ENCODE peak calls at places on chromosome 16, in four cellular contexts. J is WTC11, K is K562, I is HepG2. F is an unnamed sample.

GRCh38 chr16:57801098-57801855 is 1.0 kb downstream of the KIFC3 start:
- DNase-seq in J (no peak), K (no peak), I (no peak), F (no peak)

GRCh38 chr16:12613131-12613991 is 190.3 kb downstream of the CPPED1 start:
- DNase-seq in J (no peak), K (peak), I (peak), F (no peak)

GRCh38 chr16:49260956-49261530 is 20.6 kb downstream of the CBLN1 start:
- DNase-seq in J (no peak), K (no peak), I (no peak), F (no peak)

GRCh38 chr16:2208308-2208707 is 2.4 kb downstream of the BRICD5 start:
- DNase-seq in J (no peak), K (no peak), I (no peak), F (no peak)

GRCh38 chr16:85523602-85524364 is 89.3 kb upstream of the GSE1 start:
- DNase-seq in J (peak), K (peak), I (peak), F (peak)

GRCh38 chr16:50300942-50301625 is 34.7 kb downstream of the ADCY7 start:
- DNase-seq in J (no peak), K (no peak), I (no peak), F (no peak)

GRCh38 chr16:2486645-2487516 is 12.0 kb downstream of the TBC1D24 start:
- DNase-seq in J (no peak), K (no peak), I (no peak), F (no peak)

GRCh38 chr16:27174798-27175197 is 28.5 kb upstream of the KDM8 start:
- DNase-seq in J (no peak), K (peak), I (no peak), F (no peak)

GRCh38 chr16:58417600-58417999 is 25.3 kb downstream of the GINS3 start:
- DNase-seq in J (no peak), K (no peak), I (no peak), F (no peak)

GRCh38 chr16:78183886-78184553 is 84.6 kb downstream of the WWOX start:
- DNase-seq in J (no peak), K (no peak), I (no peak), F (peak)

GRCh38 chr16:23729503-23730424 is 16.7 kb upstream of the ERN2 start:
- DNase-seq in J (peak), K (peak), I (peak), F (peak)

GRCh38 chr16:49786926-49787557 is 68.9 kb downstream of the ZNF423 start:
- DNase-seq in J (no peak), K (no peak), I (no peak), F (no peak)

GRCh38 chr16:88759245-88759975 is 25.6 kb downstream of the PIEZO1 start:
- DNase-seq in J (peak), K (no peak), I (peak), F (no peak)

GRCh38 chr16:77618011-77618410 is 104.3 kb upstream of the NUDT7 start:
- DNase-seq in J (no peak), K (no peak), I (no peak), F (no peak)

GRCh38 chr16:68287276-68288251 is 23.2 kb downstream of the SLC7A6OS start:
- DNase-seq in J (no peak), K (no peak), I (no peak), F (no peak)

GRCh38 chr16:72291121-72291520 is 119.2 kb upstream of the PMFBP1 start:
- DNase-seq in J (no peak), K (no peak), I (no peak), F (no peak)

GRCh38 chr16:23232806-23233205 is 50.3 kb downstream of the SCNN1G start:
- DNase-seq in J (no peak), K (no peak), I (no peak), F (no peak)

GRCh38 chr16:21244798-21245197 is 11.3 kb downstream of the ANKS4B start:
- DNase-seq in J (no peak), K (no peak), I (no peak), F (no peak)

GRCh38 chr16:59148312-59148711 is 414.2 kb upstream of the GOT2 start:
- DNase-seq in J (no peak), K (no peak), I (no peak), F (no peak)

GRCh38 chr16:68909099-68909733 is 65.9 kb downstream of the TANGO6 start:
- DNase-seq in J (no peak), K (no peak), I (no peak), F (no peak)

GRCh38 chr16:14405611-14406537 is 224.2 kb downstream of the PARN start:
- DNase-seq in J (peak), K (peak), I (peak), F (peak)

GRCh38 chr16:11386791-11387546 is 41.7 kb downstream of the RMI2 start:
- DNase-seq in J (peak), K (peak), I (peak), F (peak)
- TF ChIP-seq ELF4 in J (no peak), K (no peak), I (no peak), F (no peak)

GRCh38 chr16:9226924-9227323 is 135.5 kb downstream of the HAPSTR1 start:
- DNase-seq in J (no peak), K (no peak), I (no peak), F (no peak)

GRCh38 chr16:9219811-9220210 is 128.4 kb downstream of the HAPSTR1 start:
- DNase-seq in J (no peak), K (no peak), I (no peak), F (no peak)

DNA sequence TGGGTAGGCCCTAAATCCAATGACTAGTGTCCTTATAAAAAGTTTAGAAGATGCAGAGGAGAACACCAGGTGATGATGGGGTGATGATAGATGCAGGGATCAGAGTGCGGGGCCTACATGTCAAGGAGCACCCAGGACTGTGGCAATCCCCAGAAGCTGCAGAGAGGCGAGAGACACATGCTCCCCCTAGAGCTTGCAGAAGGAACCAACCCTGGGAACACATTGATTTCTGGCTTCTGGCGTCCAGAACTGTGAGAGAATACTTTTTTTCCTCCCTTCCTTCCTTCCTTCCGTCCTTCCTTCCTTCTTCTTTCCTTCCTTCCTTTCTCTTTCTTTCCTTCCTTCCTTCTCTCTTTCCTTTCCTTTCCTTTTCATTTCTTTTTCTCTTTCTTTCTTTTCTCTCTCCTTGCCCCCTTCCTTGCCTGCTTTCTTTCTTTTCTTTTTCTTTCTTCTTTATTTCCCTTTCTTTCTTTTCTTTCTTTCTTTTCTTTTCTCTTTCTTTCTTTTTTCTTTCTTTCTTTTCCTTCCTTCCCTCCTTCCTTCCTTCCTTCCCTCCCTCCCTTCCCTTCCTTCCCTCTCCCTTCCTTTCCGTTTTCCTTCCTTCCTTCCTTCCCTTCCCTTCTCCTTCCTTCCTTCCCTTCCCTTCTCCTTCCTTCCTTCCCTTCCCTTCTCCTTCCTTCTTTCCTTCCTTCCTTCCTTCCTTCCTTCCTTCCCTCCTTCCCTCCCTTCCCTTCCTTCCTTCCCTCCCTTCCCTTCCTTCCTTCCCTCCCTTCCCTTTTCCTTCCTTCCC is 134.3 kb downstream of the HAPSTR1 start:
- DNase-seq in J (peak), K (peak), I (peak), F (peak)
- TF ChIP-seq SP1 in J (no peak), K (no peak), I (no peak), F (no peak)

GRCh38 chr16:84502075-84502474 is 2.4 kb downstream of the MEAK7 start:
- DNase-seq in J (no peak), K (no peak), I (no peak), F (no peak)

GRCh38 chr16:84500531-84500930 is 3.9 kb downstream of the MEAK7 start:
- DNase-seq in J (no peak), K (no peak), I (no peak), F (no peak)

GRCh38 chr16:84503751-84504395 is 586 bp downstream of the MEAK7 start:
- DNase-seq in J (peak), K (no peak), I (no peak), F (no peak)

GRCh38 chr16:84501077-84501735 is 3.3 kb downstream of the MEAK7 start:
- DNase-seq in J (no peak), K (no peak), I (no peak), F (no peak)

DNA sequence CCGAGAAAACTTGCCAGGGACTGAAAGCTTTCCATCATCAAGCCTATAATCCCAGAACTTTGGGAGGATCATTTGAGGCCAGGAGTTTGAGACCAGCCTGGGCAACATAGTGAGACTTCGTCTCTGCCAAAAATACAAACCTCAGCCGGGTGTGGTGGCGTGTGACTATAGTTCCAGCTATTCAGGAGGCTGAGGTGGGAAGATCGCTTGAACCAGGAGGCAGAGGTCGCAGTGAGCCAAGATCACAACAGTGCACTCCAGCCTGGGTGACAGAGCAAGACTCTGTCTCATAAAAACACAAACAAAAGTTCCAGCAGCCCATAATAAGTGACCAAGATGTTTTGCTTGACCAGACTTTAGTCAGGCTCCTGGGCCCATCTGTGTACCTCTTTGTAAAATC is 1.9 kb downstream of the MEAK7 start:
- DNase-seq in J (peak), K (no peak), I (no peak), F (no peak)
- TF ChIP-seq ELF4 in J (no peak), K (no peak), I (no peak), F (no peak)

DNA sequence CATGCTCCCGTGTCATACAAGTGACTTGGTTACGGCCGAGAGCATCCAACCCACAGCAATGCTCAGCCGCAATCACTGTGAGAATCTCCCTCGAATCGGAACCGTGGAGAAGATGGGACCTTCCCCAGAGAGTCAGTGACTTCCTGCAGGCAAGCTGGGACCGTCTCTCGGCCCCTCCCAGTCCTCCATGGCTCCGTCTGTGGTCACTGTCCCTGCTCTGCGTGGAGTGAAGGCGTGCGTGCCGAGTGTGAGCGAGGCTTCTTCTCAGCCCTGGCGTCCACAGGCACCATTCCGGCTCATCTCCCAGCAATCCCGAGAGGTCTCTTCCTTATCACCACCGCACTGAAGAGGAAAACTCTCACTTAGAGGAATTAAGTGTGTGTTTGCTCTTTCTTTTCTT is 113.1 kb downstream of the ADCY9 start:
- DNase-seq in J (no peak), K (no peak), I (no peak), F (no peak)
- TF ChIP-seq SP1 in J (no peak), K (no peak), I (no peak), F (no peak)

F was measured in HEK293T.